ENCODE peak calls at places on chromosome 20, in five cellular contexts. T is B cell, B is upper lobe of right lung, K is cardiac muscle cell, N is K562. R is an unnamed sample.

GRCh38 chr20:62320581-62321354 is 18.0 kb downstream of the ADRM1 start:
- DNase-seq in T (no peak), B (no peak), K (no peak), N (peak), R (no peak)

GRCh38 chr20:49510562-49511117 is 28.2 kb upstream of the KCNB1 start:
- DNase-seq in T (no peak), B (peak), K (peak), N (no peak), R (no peak)

GRCh38 chr20:47701612-47702011 is 83.7 kb downstream of the SULF2 start:
- DNase-seq in T (no peak), B (no peak), K (no peak), N (no peak), R (no peak)

GRCh38 chr20:47985092-47985850 is 200.0 kb upstream of the SULF2 start:
- DNase-seq in T (peak), B (no peak), K (peak), N (peak), R (no peak)

GRCh38 chr20:9287826-9288225 is 218.9 kb downstream of the PLCB4 start:
- DNase-seq in T (no peak), B (no peak), K (no peak), N (no peak), R (peak)

GRCh38 chr20:11101243-11101642 is 427.4 kb upstream of the JAG1 start:
- DNase-seq in T (no peak), B (no peak), K (peak), N (no peak), R (no peak)

GRCh38 chr20:56187791-56188190 is 60.7 kb upstream of the MC3R start:
- DNase-seq in T (no peak), B (no peak), K (no peak), N (no peak), R (no peak)

GRCh38 chr20:1672728-1673127 is 15.1 kb upstream of the SIRPG start:
- DNase-seq in T (no peak), B (no peak), K (no peak), N (no peak), R (no peak)

GRCh38 chr20:50615407-50615806 is 75.9 kb downstream of the RIPOR3 start:
- DNase-seq in T (no peak), B (no peak), K (no peak), N (no peak), R (no peak)

GRCh38 chr20:10848810-10849370 is 175.1 kb upstream of the JAG1 start:
- DNase-seq in T (no peak), B (no peak), K (peak), N (no peak), R (no peak)

GRCh38 chr20:15039088-15039762 is 701.8 kb upstream of the FLRT3 start:
- DNase-seq in T (no peak), B (no peak), K (no peak), N (no peak), R (no peak)

GRCh38 chr20:62350629-62351422 is 16.3 kb downstream of the LAMA5 start:
- DNase-seq in T (no peak), B (no peak), K (no peak), N (no peak), R (no peak)

GRCh38 chr20:1357921-1358671 is 29.2 kb upstream of the SDCBP2 start:
- DNase-seq in T (no peak), B (no peak), K (peak), N (no peak), R (no peak)

GRCh38 chr20:56202493-56203077 is 45.9 kb upstream of the MC3R start:
- DNase-seq in T (no peak), B (no peak), K (peak), N (peak), R (no peak)

GRCh38 chr20:38685853-38686473 is 38.3 kb upstream of the SLC32A1 start:
- DNase-seq in T (no peak), B (peak), K (peak), N (peak), R (peak)

GRCh38 chr20:47167846-47168245 is 188.7 kb downstream of the ZMYND8 start:
- DNase-seq in T (no peak), B (peak), K (no peak), N (no peak), R (no peak)

GRCh38 chr20:48760403-48760889 is 67.4 kb downstream of the PREX1 start:
- DNase-seq in T (peak), B (no peak), K (peak), N (no peak), R (no peak)

GRCh38 chr20:63810730-63811490 is 20.2 kb downstream of the ZBTB46 start:
- DNase-seq in T (no peak), B (no peak), K (no peak), N (no peak), R (no peak)

GRCh38 chr20:33515569-33516216 is 25.8 kb downstream of the CBFA2T2 start:
- DNase-seq in T (no peak), B (no peak), K (no peak), N (no peak), R (no peak)
- TF ChIP-seq CTCF in T (peak), B (peak), K (peak), N (peak), R (no peak)

GRCh38 chr20:41617931-41618806 is at the start of gene CHD6:
- DNase-seq in T (peak), B (peak), K (peak), N (peak), R (peak)

GRCh38 chr20:41617059-41617921 is 887 bp downstream of the CHD6 start:
- DNase-seq in T (no peak), B (peak), K (peak), N (peak), R (no peak)

GRCh38 chr20:41622584-41622983 is 4.4 kb upstream of the CHD6 start:
- DNase-seq in T (no peak), B (no peak), K (no peak), N (no peak), R (no peak)

GRCh38 chr20:41618807-41619294 is 674 bp upstream of the CHD6 start:
- DNase-seq in T (no peak), B (no peak), K (no peak), N (no peak), R (no peak)

DNA sequence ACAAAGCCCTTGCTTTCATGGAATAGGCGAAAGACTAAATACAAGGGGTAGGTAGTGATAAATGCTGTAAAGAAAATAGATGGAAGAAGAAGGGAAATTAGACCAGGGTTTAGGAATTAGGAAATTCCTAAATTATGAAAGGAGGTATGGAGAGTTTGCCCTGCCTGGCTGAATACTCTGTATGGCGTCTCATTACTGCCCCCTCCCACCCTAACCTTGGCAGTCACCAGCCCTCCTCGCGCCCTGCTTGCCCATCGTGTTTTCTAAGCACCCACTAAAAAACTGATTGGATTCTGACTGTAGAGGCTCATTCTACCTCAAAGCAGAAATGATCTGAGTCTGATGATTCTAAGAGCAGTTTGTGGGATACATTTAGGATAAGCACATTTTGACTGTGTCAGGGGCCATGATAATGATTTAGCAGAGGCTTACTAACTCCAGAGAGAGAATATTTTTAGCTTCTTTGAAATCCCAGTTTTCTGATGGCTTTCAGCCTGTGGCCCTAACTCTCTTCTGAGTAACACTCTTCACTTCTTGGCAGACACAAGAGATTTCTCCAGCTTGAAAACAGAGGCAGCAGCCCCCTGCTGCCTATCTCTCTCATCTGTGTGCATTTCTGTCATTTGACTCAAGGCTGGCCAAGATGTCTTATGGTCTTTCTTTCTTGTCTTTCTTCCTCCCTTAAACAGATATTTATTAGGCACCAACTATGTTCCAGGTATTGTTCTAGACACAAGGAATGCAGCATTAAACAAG is 1.4 kb upstream of the CHD6 start:
- DNase-seq in T (no peak), B (no peak), K (no peak), N (no peak), R (no peak)
- TF ChIP-seq CTCF in T (no peak), B (no peak), K (no peak), N (no peak), R (no peak)

GRCh38 chr20:3258429-3258828 is 19.4 kb upstream of the SLC4A11 start:
- DNase-seq in T (no peak), B (no peak), K (no peak), N (no peak), R (no peak)
- TF ChIP-seq CTCF in T (no peak), B (no peak), K (no peak), N (no peak), R (no peak)

DNA sequence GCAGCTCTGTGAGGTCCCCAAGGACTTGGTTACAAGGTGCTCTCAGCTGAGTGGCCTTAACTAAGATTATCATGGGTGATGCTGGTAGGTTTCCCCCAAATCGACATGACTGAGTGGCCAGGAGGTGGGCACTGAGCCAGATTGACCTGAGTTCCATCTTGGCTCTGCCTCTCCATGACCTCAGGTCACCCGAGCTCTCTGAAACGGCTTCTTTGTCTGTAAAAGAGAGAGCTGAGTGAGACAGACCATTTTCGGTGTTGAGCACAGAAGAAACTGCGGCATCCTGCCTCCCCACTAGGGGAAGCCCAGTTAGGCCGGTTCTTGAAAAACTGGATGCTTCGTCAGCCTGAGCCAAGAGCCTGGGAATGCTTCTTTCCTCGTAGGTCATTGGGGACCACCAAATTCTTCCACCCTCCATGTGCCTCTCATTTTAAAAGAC is 14.1 kb upstream of the STX16 start:
- DNase-seq in T (no peak), B (peak), K (no peak), N (no peak), R (no peak)
- TF ChIP-seq CTCF in T (no peak), B (no peak), K (peak), N (no peak), R (peak)

R was measured in mesothelial cell of epicardium.